ENCODE peak calls at places on chromosomes 1 and 21, in four cellular contexts. U is K562, D is HepG2, N is HEK293T. Z is an unnamed sample.

GRCh38 chr1:74422379-74423155 is 89.8 kb downstream of the LRRC53 start:
- DNase-seq in U (no peak), D (no peak), N (no peak), Z (no peak)

GRCh38 chr1:172163479-172164215 is 256.8 kb upstream of the C1orf105 start:
- DNase-seq in U (no peak), D (no peak), N (no peak), Z (no peak)

GRCh38 chr1:30697977-30698376 is 25.4 kb downstream of the MATN1 start:
- DNase-seq in U (no peak), D (no peak), N (no peak), Z (no peak)

GRCh38 chr1:210709694-210710093 is 381.0 kb downstream of the HHAT start:
- DNase-seq in U (no peak), D (no peak), N (no peak), Z (no peak)

GRCh38 chr1:220796530-220796929 is 9.8 kb downstream of the MTARC1 start:
- DNase-seq in U (no peak), D (no peak), N (no peak), Z (no peak)

GRCh38 chr1:89611721-89612120 is 21.2 kb upstream of the LRRC8C start:
- DNase-seq in U (no peak), D (no peak), N (no peak), Z (peak)

GRCh38 chr1:235597867-235598553 is 51.6 kb downstream of the GNG4 start:
- DNase-seq in U (peak), D (peak), N (peak), Z (no peak)

GRCh38 chr1:47637111-47637685 is 199.4 kb downstream of the FOXD2 start:
- DNase-seq in U (no peak), D (no peak), N (no peak), Z (no peak)

GRCh38 chr1:40301066-40301465 is 16.0 kb downstream of the COL9A2 start:
- DNase-seq in U (no peak), D (no peak), N (peak), Z (no peak)

GRCh38 chr1:165560834-165561233 is 17.0 kb downstream of the LRRC52 start:
- DNase-seq in U (no peak), D (no peak), N (no peak), Z (no peak)

GRCh38 chr1:21878009-21878809 is 58.9 kb downstream of the HSPG2 start:
- DNase-seq in U (no peak), D (no peak), N (no peak), Z (no peak)

GRCh38 chr21:31446206-31446900 is 102.3 kb upstream of the TIAM1 start:
- DNase-seq in U (no peak), D (no peak), N (no peak), Z (no peak)

GRCh38 chr1:178039826-178040380 is 54.0 kb upstream of the RASAL2 start:
- DNase-seq in U (no peak), D (no peak), N (no peak), Z (no peak)

GRCh38 chr1:14479865-14480264 is 118.6 kb upstream of the KAZN start:
- DNase-seq in U (peak), D (no peak), N (no peak), Z (no peak)

GRCh38 chr1:29490204-29490934 is 254.0 kb downstream of the PTPRU start:
- DNase-seq in U (no peak), D (no peak), N (no peak), Z (no peak)

GRCh38 chr1:34283142-34283541 is 106.4 kb downstream of the C1orf94 start:
- DNase-seq in U (no peak), D (no peak), N (no peak), Z (no peak)

GRCh38 chr1:17531682-17532487 is 7.6 kb upstream of the ARHGEF10L start:
- DNase-seq in U (no peak), D (no peak), N (no peak), Z (no peak)

GRCh38 chr1:93111561-93111960 is 32.5 kb downstream of the MTF2 start:
- DNase-seq in U (no peak), D (no peak), N (no peak), Z (no peak)

GRCh38 chr1:203147376-203147775 is 19.9 kb downstream of the ADORA1 start:
- DNase-seq in U (no peak), D (no peak), N (no peak), Z (no peak)

GRCh38 chr1:227942021-227942715 is 5.6 kb downstream of the WNT9A start:
- DNase-seq in U (no peak), D (no peak), N (no peak), Z (no peak)

GRCh38 chr1:226064168-226064815 is 1.8 kb downstream of the H3-3A start:
- DNase-seq in U (no peak), D (peak), N (no peak), Z (no peak)

GRCh38 chr21:37792046-37792445 is 124.2 kb downstream of the KCNJ6 start:
- DNase-seq in U (no peak), D (no peak), N (no peak), Z (no peak)

GRCh38 chr21:14620152-14620551 is 74.0 kb upstream of the SAMSN1 start:
- DNase-seq in U (no peak), D (no peak), N (no peak), Z (no peak)

GRCh38 chr1:147822292-147822691 is 61.9 kb upstream of the GJA5 start:
- DNase-seq in U (no peak), D (no peak), N (no peak), Z (no peak)

GRCh38 chr1:39063191-39063590 is 37.0 kb downstream of the NDUFS5 start:
- DNase-seq in U (no peak), D (no peak), N (no peak), Z (no peak)

GRCh38 chr1:16386454-16387113 is 19.5 kb downstream of the SZRD1 start:
- DNase-seq in U (no peak), D (peak), N (no peak), Z (no peak)

GRCh38 chr21:35578831-35579470 is 481.4 kb downstream of the SETD4 start:
- DNase-seq in U (no peak), D (peak), N (no peak), Z (no peak)

GRCh38 chr1:154407021-154407865 is 2.1 kb downstream of the IL6R start:
- DNase-seq in U (no peak), D (no peak), N (no peak), Z (peak)

GRCh38 chr1:168729405-168729802 is 398 bp upstream of the DPT start:
- DNase-seq in U (no peak), D (no peak), N (no peak), Z (no peak)

GRCh38 chr1:206776239-206776638 is 3.9 kb upstream of the IL10 start:
- DNase-seq in U (no peak), D (peak), N (no peak), Z (no peak)
- TF ChIP-seq TARDBP in U (no peak), D (no peak), N (no peak), Z (no peak)

GRCh38 chr1:241485554-241485992 is 34.0 kb downstream of the FH start:
- DNase-seq in U (peak), D (peak), N (no peak), Z (peak)
- TF ChIP-seq TARDBP in U (no peak), D (no peak), N (no peak), Z (no peak)

GRCh38 chr1:9350960-9351359 is 58.3 kb downstream of the SPSB1 start:
- DNase-seq in U (no peak), D (no peak), N (no peak), Z (no peak)

GRCh38 chr1:9350011-9350907 is 57.6 kb downstream of the SPSB1 start:
- DNase-seq in U (peak), D (no peak), N (no peak), Z (no peak)

GRCh38 chr1:9346566-9346965 is 53.9 kb downstream of the SPSB1 start:
- DNase-seq in U (no peak), D (no peak), N (no peak), Z (no peak)

GRCh38 chr1:9351654-9352271 is 59.1 kb downstream of the SPSB1 start:
- DNase-seq in U (no peak), D (no peak), N (no peak), Z (no peak)

GRCh38 chr1:9349331-9349851 is 56.7 kb downstream of the SPSB1 start:
- DNase-seq in U (no peak), D (no peak), N (no peak), Z (no peak)
- TF ChIP-seq TARDBP in U (no peak), D (no peak), N (no peak), Z (no peak)

GRCh38 chr1:205283270-205284147 is 38.0 kb downstream of the NUAK2 start:
- DNase-seq in U (no peak), D (no peak), N (no peak), Z (no peak)

GRCh38 chr1:205284420-205285144 is 37.0 kb downstream of the NUAK2 start:
- DNase-seq in U (peak), D (peak), N (peak), Z (no peak)

GRCh38 chr1:205287076-205287475 is 34.5 kb downstream of the NUAK2 start:
- DNase-seq in U (no peak), D (no peak), N (no peak), Z (no peak)

GRCh38 chr1:205286335-205286950 is 35.1 kb downstream of the NUAK2 start:
- DNase-seq in U (no peak), D (no peak), N (no peak), Z (peak)

GRCh38 chr1:205285391-205286101 is 36.0 kb downstream of the NUAK2 start:
- DNase-seq in U (no peak), D (no peak), N (no peak), Z (peak)
- TF ChIP-seq TARDBP in U (no peak), D (no peak), N (no peak), Z (no peak)

GRCh38 chr1:156927215-156928042 is 7.0 kb downstream of the LRRC71 start:
- DNase-seq in U (peak), D (peak), N (peak), Z (no peak)

GRCh38 chr1:156925154-156926010 is 5.0 kb downstream of the LRRC71 start:
- DNase-seq in U (no peak), D (no peak), N (no peak), Z (no peak)

GRCh38 chr1:156928043-156928602 is 7.7 kb downstream of the LRRC71 start:
- DNase-seq in U (no peak), D (no peak), N (no peak), Z (no peak)

GRCh38 chr1:156924478-156925153 is 4.2 kb downstream of the LRRC71 start:
- DNase-seq in U (peak), D (no peak), N (no peak), Z (no peak)

DNA sequence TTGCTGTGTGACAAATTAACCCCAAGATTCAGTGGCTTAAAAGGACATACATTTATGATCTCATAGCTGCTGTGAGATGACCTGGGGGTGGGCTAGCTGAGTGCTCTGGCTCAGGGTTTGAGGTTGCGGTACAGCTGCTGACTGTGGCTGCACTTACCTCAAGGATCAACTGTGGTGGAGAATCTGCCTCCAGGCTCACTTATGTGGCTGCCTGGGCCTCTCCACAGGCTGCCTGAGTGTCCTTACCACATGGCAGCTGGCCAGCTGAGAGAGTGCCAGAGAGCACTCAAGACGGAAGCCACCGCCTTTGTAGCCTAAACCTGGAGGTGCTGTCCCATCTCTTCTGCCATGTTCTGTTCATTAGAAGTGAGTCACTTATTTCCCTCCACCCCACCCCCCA is 5.7 kb downstream of the LRRC71 start:
- DNase-seq in U (peak), D (no peak), N (no peak), Z (no peak)
- TF ChIP-seq TARDBP in U (no peak), D (no peak), N (no peak), Z (no peak)